ENCODE peak calls at places on chromosomes 7 and 10, in six cellular contexts. One of them, this sample, is unnamed.

GRCh38 chr10:68489919-68490318 is 18.1 kb upstream of the DNA2 start:
- DNase-seq in fibroblast of mammary gland: no peak
- DNase-seq in fibroblast of the aortic adventitia: no peak
- DNase-seq in astrocyte: no peak
- DNase-seq in lower lobe of right lung: peak; percentile 49
- DNase-seq in body of pancreas: no peak
- DNase-seq in this sample: no peak

GRCh38 chr10:75441196-75441595 is 9.8 kb downstream of the LRMDA start:
- DNase-seq in fibroblast of mammary gland: no peak
- DNase-seq in fibroblast of the aortic adventitia: no peak
- DNase-seq in astrocyte: no peak
- DNase-seq in lower lobe of right lung: no peak
- DNase-seq in body of pancreas: no peak
- DNase-seq in this sample: no peak

GRCh38 chr7:142356166-142356565 is 98.3 kb upstream of the PRSS58 start:
- DNase-seq in fibroblast of mammary gland: no peak
- DNase-seq in fibroblast of the aortic adventitia: no peak
- DNase-seq in astrocyte: no peak
- DNase-seq in lower lobe of right lung: no peak
- DNase-seq in body of pancreas: no peak
- DNase-seq in this sample: no peak

GRCh38 chr7:2717293-2717904 is 29.4 kb downstream of the AMZ1 start:
- DNase-seq in fibroblast of mammary gland: peak; percentile 37
- DNase-seq in fibroblast of the aortic adventitia: peak; percentile 54
- DNase-seq in astrocyte: no peak
- DNase-seq in lower lobe of right lung: peak; percentile 69
- DNase-seq in body of pancreas: peak; percentile 32
- DNase-seq in this sample: no peak

GRCh38 chr7:130904792-130905191 is 170.8 kb upstream of the KLF14 start:
- DNase-seq in fibroblast of mammary gland: no peak
- DNase-seq in fibroblast of the aortic adventitia: no peak
- DNase-seq in astrocyte: no peak
- DNase-seq in lower lobe of right lung: no peak
- DNase-seq in body of pancreas: no peak
- DNase-seq in this sample: no peak

GRCh38 chr10:16429539-16429938 is 7.3 kb upstream of the PTER start:
- DNase-seq in fibroblast of mammary gland: no peak
- DNase-seq in fibroblast of the aortic adventitia: no peak
- DNase-seq in astrocyte: no peak
- DNase-seq in lower lobe of right lung: no peak
- DNase-seq in body of pancreas: no peak
- DNase-seq in this sample: no peak

GRCh38 chr10:99908512-99908911 is 101.2 kb downstream of the DNMBP start:
- DNase-seq in fibroblast of mammary gland: peak; percentile 11
- DNase-seq in fibroblast of the aortic adventitia: no peak
- DNase-seq in astrocyte: peak; percentile 23
- DNase-seq in lower lobe of right lung: no peak
- DNase-seq in body of pancreas: no peak
- DNase-seq in this sample: no peak

GRCh38 chr7:91183408-91183807 is 80.8 kb upstream of the FZD1 start:
- DNase-seq in fibroblast of mammary gland: no peak
- DNase-seq in fibroblast of the aortic adventitia: no peak
- DNase-seq in astrocyte: no peak
- DNase-seq in lower lobe of right lung: no peak
- DNase-seq in body of pancreas: no peak
- DNase-seq in this sample: no peak

DNA sequence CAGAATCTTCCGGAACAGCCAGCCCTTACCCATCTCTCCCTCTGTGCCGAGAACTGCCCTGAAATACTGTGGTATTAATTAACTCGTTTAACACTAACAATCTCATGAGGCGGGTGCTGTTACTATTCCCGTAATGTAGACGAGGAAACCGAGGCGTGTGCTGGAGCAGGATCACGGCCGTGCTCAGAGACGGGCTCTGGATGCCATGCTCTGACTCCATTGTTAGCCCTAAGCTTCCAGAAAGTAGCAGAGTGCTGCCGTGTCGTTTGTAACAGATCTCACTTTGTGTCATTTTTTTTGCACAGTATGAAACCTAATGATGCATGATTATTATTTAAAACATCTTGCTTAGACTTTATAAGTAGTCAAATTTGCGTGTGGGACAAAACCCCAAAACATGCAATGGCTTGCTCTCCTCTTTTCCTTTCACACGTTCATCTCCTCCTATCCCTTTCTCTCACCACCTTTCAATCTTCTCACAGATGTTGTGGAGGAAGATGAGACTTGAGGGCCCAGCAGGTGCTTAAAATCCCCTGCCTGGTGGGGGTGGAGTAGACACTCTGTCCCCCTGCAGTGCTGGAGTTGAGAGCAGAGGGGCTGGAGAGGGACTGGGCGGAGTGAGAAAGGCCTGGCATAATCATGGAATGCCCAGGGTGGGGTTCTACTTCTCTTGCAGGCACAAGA is 479 bp upstream of the ACTR3C start:
- DNase-seq in fibroblast of mammary gland: no peak
- DNase-seq in fibroblast of the aortic adventitia: no peak
- DNase-seq in astrocyte: no peak
- DNase-seq in lower lobe of right lung: no peak
- DNase-seq in body of pancreas: no peak
- DNase-seq in this sample: no peak
- H3K4me3 ChIP-seq in fibroblast of mammary gland: no peak overlapping the region
- H3K4me3 ChIP-seq in fibroblast of the aortic adventitia: no peak overlapping the region
- H3K4me3 ChIP-seq in astrocyte: peak overlapping the region; percentile 45
- H3K4me3 ChIP-seq in lower lobe of right lung: peak overlapping the region; percentile 61
- H3K4me3 ChIP-seq in body of pancreas: peak overlapping the region; percentile 52
- H3K4me3 ChIP-seq in this sample: peak overlapping the region; percentile 89

GRCh38 chr10:127694580-127695193 is 42.3 kb upstream of the FOXI2 start:
- DNase-seq in fibroblast of mammary gland: peak; percentile 9
- DNase-seq in fibroblast of the aortic adventitia: no peak
- DNase-seq in astrocyte: no peak
- DNase-seq in lower lobe of right lung: peak; percentile 66
- DNase-seq in body of pancreas: peak; percentile 11
- DNase-seq in this sample: no peak
- TF ChIP-seq CTCF in fibroblast of mammary gland: peak; percentile 37
- TF ChIP-seq CTCF in fibroblast of the aortic adventitia: no peak
- TF ChIP-seq CTCF in astrocyte: no peak
- TF ChIP-seq CTCF in lower lobe of right lung: peak; percentile 65
- TF ChIP-seq CTCF in body of pancreas: peak; percentile 6
- TF ChIP-seq CTCF in this sample: peak; percentile 77

GRCh38 chr7:129258649-129259389 is 34.0 kb downstream of the AHCYL2 start:
- DNase-seq in fibroblast of mammary gland: no peak
- DNase-seq in fibroblast of the aortic adventitia: no peak
- DNase-seq in astrocyte: peak; percentile 38
- DNase-seq in lower lobe of right lung: no peak
- DNase-seq in body of pancreas: no peak
- DNase-seq in this sample: no peak
- H3K4me3 ChIP-seq in fibroblast of mammary gland: no peak overlapping the region
- H3K4me3 ChIP-seq in fibroblast of the aortic adventitia: no peak overlapping the region
- H3K4me3 ChIP-seq in astrocyte: no peak overlapping the region
- H3K4me3 ChIP-seq in lower lobe of right lung: no peak overlapping the region
- H3K4me3 ChIP-seq in body of pancreas: no peak overlapping the region
- H3K4me3 ChIP-seq in this sample: no peak overlapping the region

GRCh38 chr7:55021053-55021452 is 2.2 kb downstream of the EGFR start:
- DNase-seq in fibroblast of mammary gland: no peak
- DNase-seq in fibroblast of the aortic adventitia: no peak
- DNase-seq in astrocyte: no peak
- DNase-seq in lower lobe of right lung: no peak
- DNase-seq in body of pancreas: no peak
- DNase-seq in this sample: no peak

GRCh38 chr7:55019329-55019690 is 493 bp downstream of the EGFR start:
- DNase-seq in fibroblast of mammary gland: no peak
- DNase-seq in fibroblast of the aortic adventitia: no peak
- DNase-seq in astrocyte: no peak
- DNase-seq in lower lobe of right lung: peak; percentile 78
- DNase-seq in body of pancreas: peak; percentile 82
- DNase-seq in this sample: no peak

GRCh38 chr7:55020481-55020871 is 1.7 kb downstream of the EGFR start:
- DNase-seq in fibroblast of mammary gland: peak; percentile 86
- DNase-seq in fibroblast of the aortic adventitia: peak; percentile 72
- DNase-seq in astrocyte: peak; percentile 70
- DNase-seq in lower lobe of right lung: peak; percentile 64
- DNase-seq in body of pancreas: peak; percentile 79
- DNase-seq in this sample: no peak

GRCh38 chr7:55018361-55019328 is at the start of gene EGFR:
- DNase-seq in fibroblast of mammary gland: peak; percentile 75
- DNase-seq in fibroblast of the aortic adventitia: peak; percentile 76
- DNase-seq in astrocyte: peak; percentile 73
- DNase-seq in lower lobe of right lung: peak; percentile 86
- DNase-seq in body of pancreas: peak; percentile 84
- DNase-seq in this sample: no peak

GRCh38 chr7:55019691-55020480 is 1.1 kb downstream of the EGFR start:
- DNase-seq in fibroblast of mammary gland: no peak
- DNase-seq in fibroblast of the aortic adventitia: no peak
- DNase-seq in astrocyte: no peak
- DNase-seq in lower lobe of right lung: peak; percentile 58
- DNase-seq in body of pancreas: peak; percentile 66
- DNase-seq in this sample: no peak
- TF ChIP-seq CTCF in fibroblast of mammary gland: no peak
- TF ChIP-seq CTCF in fibroblast of the aortic adventitia: peak; percentile 19
- TF ChIP-seq CTCF in astrocyte: no peak
- TF ChIP-seq CTCF in lower lobe of right lung: no peak
- TF ChIP-seq CTCF in body of pancreas: no peak
- TF ChIP-seq CTCF in this sample: no peak

This sample was measured in epithelial cell of proximal tubule.